ENCODE peak calls at places on chromosomes 7 and 10, in four cellular contexts. Q is K562, K is HepG2, X is GM12878. S is an unnamed sample.

GRCh38 chr10:28432210-28432676 is 100.7 kb upstream of the WAC start:
- DNase-seq in K (peak), Q (peak), X (no peak), S (peak)

GRCh38 chr10:101021239-101021638 is 9.7 kb downstream of the PDZD7 start:
- DNase-seq in X (no peak), K (no peak), Q (no peak), S (no peak)

GRCh38 chr7:136009488-136010079 is 32.4 kb upstream of the MTPN start:
- DNase-seq in Q (peak), K (peak), X (no peak), S (peak)

GRCh38 chr7:28062197-28062988 is 118.2 kb downstream of the JAZF1 start:
- DNase-seq in K (peak), Q (peak), X (no peak), S (peak)

GRCh38 chr7:521221-522070 is 1.8 kb upstream of the PDGFA start:
- DNase-seq in Q (peak), K (no peak), X (no peak), S (no peak)

GRCh38 chr10:102579206-102579790 is 65.0 kb upstream of the TRIM8 start:
- DNase-seq in X (no peak), K (no peak), Q (no peak), S (no peak)

GRCh38 chr10:97861924-97862323 is 12.3 kb downstream of the GOLGA7B start:
- DNase-seq in K (peak), X (no peak), Q (no peak), S (no peak)

GRCh38 chr7:431658-432111 is 88.0 kb downstream of the PDGFA start:
- DNase-seq in X (no peak), Q (no peak), K (no peak), S (no peak)

GRCh38 chr10:122287584-122287983 is 16.5 kb downstream of the BTBD16 start:
- DNase-seq in Q (no peak), X (no peak), K (no peak), S (no peak)

GRCh38 chr7:5420108-5420840 is 3.4 kb downstream of the TNRC18 start:
- DNase-seq in Q (no peak), K (no peak), X (no peak), S (no peak)

GRCh38 chr10:62990126-62990525 is 143.0 kb upstream of the NRBF2 start:
- DNase-seq in K (no peak), X (no peak), Q (no peak), S (no peak)

GRCh38 chr7:157674027-157674714 is 337.4 kb downstream of the DNAJB6 start:
- DNase-seq in K (no peak), Q (no peak), X (no peak), S (no peak)

DNA sequence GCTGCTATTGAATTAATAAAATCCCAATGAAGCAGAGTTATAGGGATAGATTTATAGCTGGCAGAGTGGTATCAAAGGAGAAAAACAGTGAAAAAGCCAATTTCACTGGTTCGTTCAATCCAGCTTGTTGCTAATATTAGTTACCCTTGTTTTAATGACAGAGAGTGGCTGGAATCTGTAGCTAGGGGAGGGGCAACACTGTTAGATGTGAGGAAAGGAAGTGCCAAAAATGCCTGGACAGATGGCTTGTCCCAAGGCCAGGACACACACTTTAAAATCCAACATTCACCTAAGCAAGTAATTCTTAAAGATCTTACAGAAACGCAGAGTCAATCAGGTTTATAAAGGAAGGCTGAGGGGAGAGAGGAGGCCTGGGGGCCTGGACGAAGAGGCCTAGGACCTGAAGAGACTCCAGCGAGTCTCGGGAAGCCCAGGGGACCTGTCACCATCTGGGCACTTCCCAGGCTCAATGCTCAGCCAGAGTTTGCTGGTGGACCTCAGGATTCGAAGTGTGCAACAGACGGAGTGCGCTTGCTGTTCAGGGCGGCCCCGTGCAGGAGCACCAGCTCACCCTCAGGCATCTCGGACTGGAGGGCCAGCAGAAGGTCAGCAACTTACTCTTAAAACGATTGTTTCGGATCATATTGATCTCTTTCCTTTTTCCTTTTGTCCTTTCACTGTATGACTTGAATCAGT is 36.7 kb downstream of the TMEM248 start:
- DNase-seq in X (no peak), Q (peak), K (no peak), S (no peak)
- TF ChIP-seq ATF3 in X (no peak), Q (no peak), K (no peak), S (no peak)

GRCh38 chr7:1693991-1694524 is 24.0 kb downstream of the ELFN1 start:
- DNase-seq in K (no peak), Q (no peak), X (no peak), S (no peak)
- TF ChIP-seq REST in K (no peak), Q (no peak), X (no peak), S (no peak)

GRCh38 chr10:24953350-24954074 is 1.1 kb upstream of the PRTFDC1 start:
- DNase-seq in K (no peak), X (no peak), Q (no peak), S (no peak)

GRCh38 chr10:24961582-24961981 is 9.2 kb upstream of the PRTFDC1 start:
- DNase-seq in X (no peak), K (no peak), Q (no peak), S (no peak)

GRCh38 chr10:24952701-24953349 is 419 bp upstream of the PRTFDC1 start:
- DNase-seq in X (no peak), Q (peak), K (no peak), S (no peak)

GRCh38 chr10:24958701-24959392 is 6.4 kb upstream of the PRTFDC1 start:
- DNase-seq in X (no peak), Q (peak), K (no peak), S (no peak)

GRCh38 chr10:24957624-24958435 is 5.4 kb upstream of the PRTFDC1 start:
- DNase-seq in X (no peak), Q (no peak), K (no peak), S (peak)
- TF ChIP-seq YY1 in X (no peak), Q (no peak), K (no peak), S (no peak)

DNA sequence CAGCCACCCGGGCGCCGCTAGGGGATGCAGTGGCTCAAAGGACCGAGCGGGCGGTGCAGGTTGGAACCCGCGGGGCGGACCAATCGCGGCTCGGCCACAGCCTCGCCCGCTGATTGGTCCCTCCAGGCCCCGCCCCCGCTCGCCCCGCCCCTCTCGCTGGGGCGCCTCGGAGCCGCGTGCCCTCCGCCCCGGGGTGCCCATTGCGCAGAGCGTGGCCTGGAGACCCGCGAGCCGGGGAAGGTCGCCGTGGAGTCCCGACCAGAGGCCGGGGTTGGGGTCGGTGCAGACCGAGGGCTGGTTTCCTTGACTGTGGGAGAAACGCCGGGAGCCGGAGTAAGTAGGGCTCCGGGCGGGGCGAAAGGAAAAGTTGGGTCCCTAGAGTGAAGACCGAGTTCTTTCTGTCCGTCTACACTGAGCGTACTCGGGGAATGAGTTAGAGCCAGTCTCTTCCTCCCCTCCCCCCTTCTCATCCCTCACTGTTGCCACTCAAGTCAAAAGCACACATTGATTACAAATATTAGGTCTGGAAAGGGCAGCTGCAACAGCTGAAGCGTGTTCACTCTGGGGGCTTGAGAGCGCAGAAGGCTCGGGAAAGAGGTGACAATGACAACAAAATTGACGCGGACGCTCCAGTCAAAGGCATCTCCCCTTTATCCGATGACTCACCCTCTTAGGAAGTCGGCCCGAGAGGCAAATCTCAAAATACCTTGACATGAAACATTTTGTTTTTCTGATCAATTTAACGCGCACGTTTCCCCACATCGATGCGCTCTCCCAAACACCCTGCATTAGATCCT is 844 bp upstream of the GATA3 start:
- DNase-seq in Q (peak), X (no peak), K (no peak), S (peak)
- TF ChIP-seq ATF3 in Q (no peak), X (no peak), K (no peak), S (no peak)

GRCh38 chr10:43982250-43982649 is 333.6 kb upstream of the ZNF32 start:
- DNase-seq in X (no peak), K (no peak), Q (no peak), S (no peak)

GRCh38 chr10:43980715-43981114 is 332.0 kb upstream of the ZNF32 start:
- DNase-seq in K (no peak), Q (no peak), X (no peak), S (no peak)

GRCh38 chr10:43980313-43980712 is 331.6 kb upstream of the ZNF32 start:
- DNase-seq in X (no peak), Q (no peak), K (no peak), S (no peak)

GRCh38 chr10:43981696-43982095 is 333.0 kb upstream of the ZNF32 start:
- DNase-seq in K (no peak), X (no peak), Q (no peak), S (no peak)

DNA sequence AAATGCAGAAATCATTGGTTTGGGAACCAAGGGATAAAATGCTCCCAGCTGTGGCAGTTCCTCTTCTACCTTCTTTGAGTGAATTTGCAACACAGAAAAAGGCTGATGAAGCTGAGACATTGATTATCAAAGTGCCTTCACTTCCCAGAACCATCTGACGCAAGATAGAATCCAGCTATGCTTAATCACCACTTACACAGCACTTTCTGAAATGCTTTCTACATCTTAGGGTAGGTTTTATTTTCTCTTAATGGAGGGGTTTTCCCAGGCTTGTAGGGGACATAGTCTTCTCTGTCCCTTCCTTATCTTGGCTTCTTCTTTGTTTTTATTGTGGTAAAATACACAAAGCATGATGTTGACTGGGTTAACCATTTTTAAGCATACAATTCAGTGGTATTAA is 332.6 kb upstream of the ZNF32 start:
- DNase-seq in X (no peak), K (no peak), Q (no peak), S (no peak)
- TF ChIP-seq REST in X (no peak), K (no peak), Q (no peak), S (no peak)

GRCh38 chr7:88548399-88548798 is 211.1 kb upstream of the ZNF804B start:
- DNase-seq in X (no peak), Q (no peak), K (no peak), S (no peak)

GRCh38 chr7:88545663-88546062 is 213.8 kb upstream of the ZNF804B start:
- DNase-seq in K (no peak), X (no peak), Q (no peak), S (no peak)

GRCh38 chr7:88546808-88547207 is 212.7 kb upstream of the ZNF804B start:
- DNase-seq in X (peak), Q (peak), K (peak), S (peak)
- TF ChIP-seq YY1 in X (no peak), Q (no peak), K (no peak), S (peak)

GRCh38 chr7:2009541-2010001 is 223.2 kb downstream of the MAD1L1 start:
- DNase-seq in Q (no peak), K (no peak), X (no peak), S (no peak)
- TF ChIP-seq ATF3 in Q (no peak), K (no peak), X (no peak), S (no peak)

DNA sequence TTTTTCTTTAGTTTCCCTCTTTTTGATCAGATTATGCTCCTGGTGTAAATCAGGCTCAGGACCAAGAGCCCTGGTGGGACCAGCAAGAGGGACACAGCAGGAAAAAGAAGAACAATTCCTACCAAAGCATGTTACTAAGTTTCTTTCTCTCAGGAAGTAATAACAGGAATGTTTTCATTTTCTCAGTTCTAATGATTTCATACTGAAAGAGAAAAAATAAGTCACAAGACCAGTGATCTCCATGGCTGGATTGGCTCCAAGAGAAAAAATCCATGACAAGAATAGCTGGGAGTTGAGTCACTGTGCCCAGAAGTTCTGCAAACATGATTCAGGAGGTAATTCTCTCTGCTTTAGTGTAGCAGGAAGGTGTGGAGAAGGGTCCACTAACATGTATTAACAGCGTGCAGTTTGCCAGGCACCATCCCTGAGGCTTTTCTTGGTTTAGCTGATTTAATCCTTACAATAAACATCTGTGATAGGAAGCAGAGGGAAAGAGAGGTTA is 23.8 kb upstream of the IFIT2 start:
- DNase-seq in X (no peak), Q (no peak), K (peak), S (peak)
- TF ChIP-seq REST in X (no peak), Q (no peak), K (no peak), S (no peak)

GRCh38 chr7:11513460-11513859 is 318.5 kb downstream of the THSD7A start:
- DNase-seq in Q (no peak), K (no peak), X (no peak), S (no peak)
- TF ChIP-seq YY1 in Q (no peak), K (no peak), X (no peak), S (no peak)

S was measured in HCT116.